ENCODE peak calls at places on chromosomes 4 and X, in five cellular contexts. W, K, V, U and N are unnamed samples.

GRCh38 chrX:17590892-17591740 is 146.2 kb upstream of the SCML1 start:
- DNase-seq in V (peak; percentile 94), U (peak; percentile 65), W (peak; percentile 64), K (peak; percentile 40), N (peak; percentile 52)

GRCh38 chr4:99943904-99944437 is 2.4 kb downstream of the DNAJB14 start:
- DNase-seq in W (no peak), V (no peak), K (no peak), U (no peak), N (no peak)

GRCh38 chrX:80285131-80285773 is 135.0 kb upstream of the TENT5D start:
- DNase-seq in V (no peak), W (peak; percentile 3), U (no peak), K (no peak), N (no peak)

GRCh38 chrX:9241427-9241826 is 207.5 kb upstream of the FAM9B start:
- DNase-seq in V (no peak), U (no peak), K (no peak), W (no peak), N (no peak)

GRCh38 chrX:118988913-118989312 is 14.5 kb downstream of the LONRF3 start:
- DNase-seq in K (no peak), W (no peak), V (no peak), U (no peak), N (no peak)

GRCh38 chr4:57110635-57111546 is 706 bp upstream of the IGFBP7 start:
- DNase-seq in U (peak; percentile 37), W (peak; percentile 56), V (peak; percentile 70), K (peak; percentile 94), N (peak; percentile 51)

GRCh38 chr4:23956601-23957364 is 66.9 kb upstream of the PPARGC1A start:
- DNase-seq in V (no peak), K (no peak), U (no peak), W (no peak), N (peak; percentile 65)

GRCh38 chr4:18536420-18536819 is 514.9 kb upstream of the LCORL start:
- DNase-seq in K (no peak), U (no peak), V (no peak), W (no peak), N (no peak)

GRCh38 chr4:155676430-155676825 is 9.8 kb downstream of the GUCY1A1 start:
- DNase-seq in W (no peak), K (no peak), U (no peak), V (no peak), N (no peak)

GRCh38 chrX:64394059-64394873 is 986 bp downstream of the MTMR8 start:
- DNase-seq in K (no peak), U (no peak), V (no peak), W (no peak), N (no peak)

GRCh38 chr4:113355550-113356371 is 306.3 kb downstream of the ANK2 start:
- DNase-seq in K (peak; percentile 71), W (peak; percentile 67), V (peak; percentile 86), U (peak; percentile 16), N (peak; percentile 96)

GRCh38 chrX:47091149-47091775 is 13.0 kb downstream of the RGN start:
- DNase-seq in K (no peak), U (no peak), V (peak; percentile 70), W (no peak), N (no peak)

GRCh38 chrX:135112096-135112729 is 8.1 kb downstream of the ETDB start:
- DNase-seq in W (peak; percentile 30), U (no peak), V (peak; percentile 34), K (peak; percentile 17), N (peak; percentile 4)

GRCh38 chr4:25441519-25442117 is 64.6 kb downstream of the ANAPC4 start:
- DNase-seq in U (no peak), V (peak; percentile 55), W (peak; percentile 46), K (no peak), N (peak; percentile 26)

GRCh38 chr4:154687840-154688239 is 56.0 kb upstream of the LRAT start:
- DNase-seq in K (no peak), V (no peak), U (no peak), W (no peak), N (no peak)

GRCh38 chr4:68250151-68250930 is 4.8 kb upstream of the TMPRSS11B start:
- DNase-seq in U (no peak), W (no peak), K (no peak), V (no peak), N (no peak)

GRCh38 chrX:70434914-70435586 is 9.6 kb upstream of the DLG3 start:
- DNase-seq in W (peak; percentile 75), U (peak; percentile 48), K (no peak), V (peak; percentile 48), N (no peak)

GRCh38 chr4:37648084-37648817 is 37.9 kb downstream of the RELL1 start:
- DNase-seq in V (peak; percentile 96), K (no peak), W (peak; percentile 87), U (peak; percentile 70), N (peak; percentile 82)

GRCh38 chrX:121479406-121479805 is 432.0 kb downstream of the GLUD2 start:
- DNase-seq in K (no peak), W (no peak), U (no peak), V (no peak), N (peak; percentile 6)

GRCh38 chrX:45602151-45602550 is 401.5 kb upstream of the DIPK2B start:
- DNase-seq in V (peak; percentile 49), W (no peak), K (no peak), U (no peak), N (no peak)

GRCh38 chr4:76993787-76994641 is 44.5 kb downstream of the SEPTIN11 start:
- DNase-seq in K (no peak), U (no peak), V (no peak), W (no peak), N (no peak)

GRCh38 chrX:1528884-1529203 is 8.1 kb downstream of the P2RY8 start:
- DNase-seq in W (no peak), K (no peak), U (no peak), V (no peak), N (no peak)

GRCh38 chr4:17493629-17494028 is 18.3 kb downstream of the QDPR start:
- DNase-seq in U (no peak), K (no peak), V (no peak), W (no peak), N (no peak)

GRCh38 chr4:121061861-121062260 is 10.5 kb downstream of the NDNF start:
- DNase-seq in U (no peak), K (no peak), V (no peak), W (no peak), N (no peak)

GRCh38 chr4:30822911-30823529 is 102.9 kb downstream of the PCDH7 start:
- DNase-seq in V (no peak), W (no peak), K (no peak), U (no peak), N (no peak)

GRCh38 chrX:10242036-10242435 is 85.3 kb downstream of the CLCN4 start:
- DNase-seq in W (no peak), K (no peak), U (no peak), V (no peak), N (no peak)

GRCh38 chr4:124177647-124178425 is 534.7 kb downstream of the ANKRD50 start:
- DNase-seq in U (no peak), K (no peak), W (peak; percentile 38), V (peak; percentile 82), N (no peak)

GRCh38 chrX:40358994-40359393 is 221.8 kb upstream of the ATP6AP2 start:
- DNase-seq in V (no peak), W (no peak), U (no peak), K (no peak), N (no peak)

GRCh38 chr4:104860227-104861123 is 286.2 kb upstream of the TET2 start:
- DNase-seq in K (peak; percentile 29), W (peak; percentile 38), U (peak; percentile 16), V (peak; percentile 85), N (peak; percentile 35)

GRCh38 chr4:88803600-88804096 is 106.0 kb upstream of the NAP1L5 start:
- DNase-seq in K (no peak), V (peak; percentile 97), U (no peak), W (peak; percentile 29), N (peak; percentile 65)

GRCh38 chrX:20029728-20030127 is 38.9 kb upstream of the BCLAF3 start:
- DNase-seq in V (no peak), U (no peak), W (no peak), K (peak; percentile 36), N (peak; percentile 40)

GRCh38 chr4:88629826-88630225 is 37.5 kb downstream of the HERC3 start:
- DNase-seq in V (peak; percentile 72), U (no peak), K (no peak), W (no peak), N (no peak)

GRCh38 chrX:97322401-97322800 is 438.7 kb downstream of the RPA4 start:
- DNase-seq in W (no peak), K (no peak), U (no peak), V (no peak), N (no peak)

GRCh38 chr4:136713140-136713539 is 819.2 kb downstream of the PCDH18 start:
- DNase-seq in K (no peak), U (no peak), W (peak; percentile 29), V (peak; percentile 42), N (no peak)

GRCh38 chrX:153966841-153967535 is 4.6 kb downstream of the HCFC1 start:
- DNase-seq in W (no peak), U (no peak), V (no peak), K (no peak), N (no peak)

GRCh38 chrX:1462596-1463251 is 10.0 kb upstream of the ASMTL start:
- DNase-seq in U (peak; percentile 13), K (no peak), W (peak; percentile 47), V (no peak), N (peak; percentile 52)

GRCh38 chr4:80186666-80187065 is 10.6 kb upstream of the PRDM8 start:
- DNase-seq in U (no peak), K (no peak), W (no peak), V (no peak), N (no peak)

GRCh38 chr4:63212075-63212474 is 1197.2 kb downstream of the TECRL start:
- DNase-seq in W (no peak), K (no peak), U (no peak), V (no peak), N (no peak)

GRCh38 chrX:72006461-72006860 is 95.8 kb downstream of the NHSL2 start:
- DNase-seq in W (no peak), U (no peak), V (no peak), K (no peak), N (no peak)